ENCODE peak calls at places on chromosomes 3 and 15, in seven cellular contexts. J is A549, Z is HCT116, O is adrenal gland, V is IMR-90, H is body of pancreas, C is esophagus squamous epithelium. P is an unnamed sample.
A peak's percentile ranks its signal among the peaks of the same experiment; 100 is the strongest.

GRCh38 chr3:53159415-53160135 is 1.4 kb upstream of the PRKCD start:
- DNase-seq in H (peak; percentile 88), Z (no peak), J (peak; percentile 20), O (no peak), V (no peak), C (no peak), P (no peak)

GRCh38 chr3:127718244-127718915 is 45.6 kb downstream of the ABTB1 start:
- DNase-seq in H (no peak), Z (no peak), O (no peak), V (no peak), C (no peak), J (no peak), P (no peak)

GRCh38 chr15:73352082-73352481 is 16.7 kb downstream of the HCN4 start:
- DNase-seq in J (no peak), Z (no peak), C (no peak), V (no peak), H (no peak), O (no peak), P (no peak)

GRCh38 chr3:194262345-194263305 is 88.5 kb downstream of the CPN2 start:
- DNase-seq in V (no peak), Z (no peak), C (no peak), J (no peak), H (no peak), O (peak; percentile 1), P (no peak)

GRCh38 chr3:12194209-12194608 is 35.5 kb upstream of the TIMP4 start:
- DNase-seq in C (no peak), V (peak; percentile 92), O (peak; percentile 22), Z (peak; percentile 36), H (no peak), J (peak; percentile 75), P (peak; percentile 23)

GRCh38 chr3:181384970-181385369 is 326.8 kb upstream of the SOX2 start:
- DNase-seq in Z (no peak), V (no peak), H (no peak), C (no peak), J (no peak), O (no peak), P (no peak)

GRCh38 chr15:90087454-90088154 is 14.7 kb downstream of the IDH2 start:
- DNase-seq in H (peak; percentile 86), C (no peak), J (peak; percentile 85), Z (no peak), O (no peak), V (peak; percentile 36), P (no peak)

GRCh38 chr15:66734961-66735908 is 33.2 kb downstream of the SMAD6 start:
- DNase-seq in V (no peak), J (no peak), Z (no peak), C (no peak), H (no peak), O (no peak), P (no peak)

GRCh38 chr15:66821307-66821706 is 119.3 kb downstream of the SMAD6 start:
- DNase-seq in J (no peak), O (no peak), Z (no peak), H (no peak), C (no peak), V (no peak), P (no peak)

GRCh38 chr15:62758126-62758951 is 284.2 kb upstream of the TPM1 start:
- DNase-seq in J (peak; percentile 41), V (peak; percentile 90), O (peak; percentile 62), Z (no peak), C (no peak), H (peak; percentile 34), P (no peak)

DNA sequence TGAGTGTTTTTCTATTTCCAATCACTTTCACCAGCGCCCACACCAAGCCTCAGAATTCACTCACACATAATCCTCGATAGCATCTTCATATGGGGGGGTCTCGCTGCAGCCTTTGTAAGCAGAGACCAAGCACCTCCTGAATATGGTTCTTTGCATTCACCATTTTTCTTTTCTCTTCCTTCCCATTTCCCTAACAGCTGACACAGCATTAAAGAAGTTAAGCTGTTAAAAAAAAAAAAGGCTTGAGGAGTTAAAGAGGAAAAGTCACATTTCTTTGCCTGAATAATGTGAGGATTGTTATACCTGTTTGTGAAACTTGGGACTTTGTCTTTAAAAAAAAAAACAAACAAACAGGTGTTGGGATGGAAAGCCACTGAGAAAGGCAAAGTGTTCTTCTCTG is 41.6 kb downstream of the RFTN1 start:
- DNase-seq in H (no peak), J (no peak), V (no peak), C (no peak), O (no peak), Z (no peak), P (no peak)
- H3K9me3 ChIP-seq in H (no peaks in the 10 kb centered on the region), J (peaks cover 11% of the 10 kb centered on the region), V (peaks cover 4% of the 10 kb centered on the region), C (no peaks in the 10 kb centered on the region), O (no peaks in the 10 kb centered on the region), Z (no peaks in the 10 kb centered on the region), P (no peaks in the 10 kb centered on the region)

GRCh38 chr3:126473292-126474168 is 2.2 kb downstream of the ZXDC start:
- DNase-seq in H (no peak), O (no peak), V (no peak), C (no peak), Z (no peak), J (no peak), P (no peak)

GRCh38 chr3:126469479-126469878 is 6.2 kb downstream of the ZXDC start:
- DNase-seq in J (no peak), O (peak; percentile 6), V (no peak), H (no peak), Z (no peak), C (no peak), P (no peak)

GRCh38 chr3:126474498-126475410 is 937 bp downstream of the ZXDC start:
- DNase-seq in J (peak; percentile 57), Z (peak; percentile 16), H (peak; percentile 65), V (peak; percentile 35), C (peak; percentile 22), O (peak; percentile 67), P (peak; percentile 16)

GRCh38 chr3:126475411-126476114 is at the start of gene ZXDC:
- DNase-seq in Z (peak; percentile 85), H (peak; percentile 96), O (peak; percentile 93), C (peak; percentile 61), J (peak; percentile 90), V (peak; percentile 91), P (peak; percentile 92)

GRCh38 chr3:126472277-126473006 is 3.2 kb downstream of the ZXDC start:
- DNase-seq in H (peak; percentile 50), O (peak; percentile 88), J (peak; percentile 73), V (peak; percentile 68), C (no peak), Z (peak; percentile 12), P (peak; percentile 80)
- TF ChIP-seq POLR2A in H (peak; percentile 7), O (peak; percentile 58), J (no peak), V (no peak), C (no peak), Z (no peak), P (peak; percentile 53)

GRCh38 chr3:129605593-129606521 is 619 bp downstream of the PLXND1 start:
- DNase-seq in V (peak; percentile 51), Z (no peak), O (peak; percentile 59), J (peak; percentile 61), H (peak; percentile 56), C (no peak), P (no peak)
- H3K4me1 ChIP-seq in V (peaks cover 26% of the 10 kb centered on the region), Z (peaks cover 50% of the 10 kb centered on the region), O (peaks cover 17% of the 10 kb centered on the region), J (peaks cover 63% of the 10 kb centered on the region), H (peaks cover 50% of the 10 kb centered on the region), C (peaks cover 29% of the 10 kb centered on the region), P (no peaks in the 10 kb centered on the region)

DNA sequence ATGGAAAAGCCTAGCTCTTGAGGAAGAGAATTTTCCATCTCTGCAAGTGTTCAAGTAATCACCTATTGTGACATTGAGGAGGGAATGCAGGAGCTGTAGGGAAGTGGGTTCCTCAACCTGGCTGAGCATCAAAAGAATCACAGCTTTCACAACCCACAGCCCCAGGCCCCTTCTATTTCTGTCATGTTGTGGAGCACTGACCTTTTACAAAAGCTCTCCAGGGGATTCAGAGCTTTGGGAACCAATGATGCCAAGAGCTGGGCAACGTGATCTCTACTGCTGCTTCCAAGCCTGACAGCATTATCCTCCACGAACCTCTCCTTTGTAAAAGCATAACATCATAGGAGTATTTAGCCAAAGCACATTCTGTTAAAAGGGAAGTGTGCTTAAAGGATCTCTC is 231.1 kb downstream of the ADAMTS9 start:
- DNase-seq in H (no peak), V (no peak), O (no peak), C (no peak), Z (no peak), J (no peak), P (no peak)
- H3K9me3 ChIP-seq in H (no peaks in the 10 kb centered on the region), V (no peaks in the 10 kb centered on the region), O (no peaks in the 10 kb centered on the region), C (no peaks in the 10 kb centered on the region), Z (no peaks in the 10 kb centered on the region), J (no peaks in the 10 kb centered on the region), P (no peaks in the 10 kb centered on the region)